ENCODE peak calls at places on chromosome 18, in seven cellular contexts. P is kidney tubule cell; B is activated effector memory CD4-positive, alpha-beta T cell treated with Interleukin-2 at 50 U/mL for 16 hours; I is activated CD4-positive, alpha-beta T cell treated with anti-CD3 and anti-CD28 coated beads, Interleukin-2, amount 50 U/mL, for 1 hour; C is left cardiac atrium; W is stimulated activated CD4-positive, alpha-beta T cell treated with anti-CD3 and anti-CD28 coated beads, Interleukin-15, amount 100 ng/mL, for 1 hour; Q is GM23338. S is an unnamed sample.
A peak's percentile ranks its signal among the peaks of the same experiment; 100 is the strongest.

GRCh38 chr18:26462304-26462703 is 86.0 kb downstream of the KCTD1 start:
- DNase-seq in P (no peak), B (no peak), I (no peak), C (no peak), W (no peak), Q (no peak), S (no peak)

GRCh38 chr18:36454848-36455458 is 157.4 kb downstream of the FHOD3 start:
- DNase-seq in P (no peak), B (no peak), I (no peak), C (no peak), W (no peak), Q (no peak), S (no peak)

GRCh38 chr18:34801769-34802168 is 91.7 kb downstream of the DTNA start:
- DNase-seq in P (peak; percentile 78), B (no peak), I (no peak), C (no peak), W (no peak), Q (no peak), S (no peak)

GRCh38 chr18:66553824-66554223 is 50.1 kb downstream of the CDH19 start:
- DNase-seq in P (no peak), B (no peak), I (no peak), C (no peak), W (no peak), Q (no peak), S (no peak)

GRCh38 chr18:79681484-79682387 is 2.1 kb downstream of the CTDP1 start:
- DNase-seq in P (peak; percentile 23), B (peak; percentile 55), I (peak; percentile 60), C (no peak), W (peak; percentile 49), Q (no peak), S (peak; percentile 62)

GRCh38 chr18:48612917-48613316 is 74.1 kb downstream of the CTIF start:
- DNase-seq in P (no peak), B (no peak), I (no peak), C (no peak), W (no peak), Q (no peak), S (no peak)

GRCh38 chr18:56068030-56068671 is 480.2 kb upstream of the TCF4 start:
- DNase-seq in P (peak; percentile 58), B (no peak), I (no peak), C (no peak), W (no peak), Q (no peak), S (no peak)

GRCh38 chr18:31741096-31741735 is 19.5 kb downstream of the SLC25A52 start:
- DNase-seq in P (peak; percentile 39), B (no peak), I (peak; percentile 52), C (peak; percentile 46), W (peak; percentile 8), Q (peak; percentile 77), S (peak; percentile 54)

GRCh38 chr18:61628085-61628484 is 264.7 kb downstream of the RNF152 start:
- DNase-seq in P (peak; percentile 77), B (no peak), I (no peak), C (no peak), W (no peak), Q (no peak), S (no peak)

GRCh38 chr18:56807883-56808282 is 156.7 kb downstream of the WDR7 start:
- DNase-seq in P (no peak), B (no peak), I (no peak), C (no peak), W (no peak), Q (no peak), S (no peak)

GRCh38 chr18:46868171-46868921 is 49.0 kb downstream of the PIAS2 start:
- DNase-seq in P (no peak), B (no peak), I (no peak), C (no peak), W (no peak), Q (peak; percentile 43), S (no peak)

GRCh38 chr18:59691046-59691395 is 6.2 kb downstream of the CCBE1 start:
- DNase-seq in P (peak; percentile 56), B (no peak), I (no peak), C (no peak), W (no peak), Q (no peak), S (no peak)

S was measured in effector memory CD8-positive, alpha-beta T cell.